ENCODE peak calls at places on chromosome 1, in six cellular contexts. N, X, I, Z, P and V are unnamed samples. For H3K9me3 and H3K4me1, the result is how much of the 10 kb centered on the place peaks cover.

GRCh38 chr1:152718238-152718637 is 10.3 kb downstream of the LCE4A start:
- DNase-seq in N (no peak), X (no peak), I (no peak), Z (no peak), P (no peak), V (no peak)

GRCh38 chr1:163820748-163821147 is 499.0 kb downstream of the NUF2 start:
- DNase-seq in N (peak), X (no peak), I (no peak), Z (no peak), P (no peak), V (no peak)

GRCh38 chr1:52192436-52192835 is 50.5 kb downstream of the ZFYVE9 start:
- DNase-seq in N (peak), X (no peak), I (no peak), Z (no peak), P (no peak), V (no peak)

GRCh38 chr1:173341307-173341706 is 134.2 kb upstream of the TNFSF4 start:
- DNase-seq in N (peak), X (peak), I (no peak), Z (peak), P (no peak), V (no peak)

GRCh38 chr1:158509471-158510161 is 37.6 kb downstream of the OR10R2 start:
- DNase-seq in N (peak), X (no peak), I (peak), Z (peak), P (no peak), V (no peak)

GRCh38 chr1:226223786-226224244 is 351 bp downstream of the MIXL1 start:
- DNase-seq in N (peak), X (peak), I (peak), Z (no peak), P (peak), V (peak)

GRCh38 chr1:54172614-54173312 is 20.0 kb upstream of the CDCP2 start:
- DNase-seq in N (no peak), X (peak), I (no peak), Z (no peak), P (no peak), V (no peak)

GRCh38 chr1:57949168-57949567 is 525.3 kb upstream of the DAB1 start:
- DNase-seq in N (no peak), X (no peak), I (no peak), Z (no peak), P (no peak), V (no peak)

GRCh38 chr1:53410100-53410541 is 49.1 kb upstream of the DMRTB1 start:
- DNase-seq in N (peak), X (no peak), I (no peak), Z (no peak), P (no peak), V (peak)

GRCh38 chr1:165960881-165961280 is 133.5 kb downstream of the UCK2 start:
- DNase-seq in N (no peak), X (no peak), I (no peak), Z (no peak), P (no peak), V (no peak)

GRCh38 chr1:227661495-227661894 is 73.6 kb downstream of the JMJD4 start:
- DNase-seq in N (no peak), X (no peak), I (no peak), Z (no peak), P (no peak), V (peak)

GRCh38 chr1:227662933-227663332 is 72.2 kb downstream of the JMJD4 start:
- DNase-seq in N (no peak), X (no peak), I (no peak), Z (no peak), P (no peak), V (no peak)

DNA sequence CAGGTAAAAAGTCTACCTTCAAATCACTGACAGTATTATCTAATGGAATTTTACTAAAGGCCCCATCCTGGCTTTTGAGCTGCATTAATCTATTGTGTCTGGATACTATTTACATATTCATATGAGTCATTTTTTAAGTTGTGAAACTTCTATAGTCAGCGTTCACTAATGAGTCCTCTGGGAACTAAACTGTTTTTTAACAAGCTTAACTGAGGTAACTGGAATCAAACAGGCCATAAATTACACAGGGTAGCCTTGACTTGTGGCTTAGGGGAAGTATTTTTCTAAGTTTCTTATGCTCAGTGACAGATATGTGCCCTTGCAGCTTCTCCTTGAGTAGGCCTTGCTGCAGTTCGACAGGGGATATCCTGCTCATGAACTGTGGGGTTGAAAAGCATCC is 68.8 kb downstream of the JMJD4 start:
- DNase-seq in N (peak), X (no peak), I (no peak), Z (no peak), P (no peak), V (no peak)
- H3K9me3 ChIP-seq in N (under half), X (under half), I (under half), Z (half or more), P (half or more), V (half or more)

DNA sequence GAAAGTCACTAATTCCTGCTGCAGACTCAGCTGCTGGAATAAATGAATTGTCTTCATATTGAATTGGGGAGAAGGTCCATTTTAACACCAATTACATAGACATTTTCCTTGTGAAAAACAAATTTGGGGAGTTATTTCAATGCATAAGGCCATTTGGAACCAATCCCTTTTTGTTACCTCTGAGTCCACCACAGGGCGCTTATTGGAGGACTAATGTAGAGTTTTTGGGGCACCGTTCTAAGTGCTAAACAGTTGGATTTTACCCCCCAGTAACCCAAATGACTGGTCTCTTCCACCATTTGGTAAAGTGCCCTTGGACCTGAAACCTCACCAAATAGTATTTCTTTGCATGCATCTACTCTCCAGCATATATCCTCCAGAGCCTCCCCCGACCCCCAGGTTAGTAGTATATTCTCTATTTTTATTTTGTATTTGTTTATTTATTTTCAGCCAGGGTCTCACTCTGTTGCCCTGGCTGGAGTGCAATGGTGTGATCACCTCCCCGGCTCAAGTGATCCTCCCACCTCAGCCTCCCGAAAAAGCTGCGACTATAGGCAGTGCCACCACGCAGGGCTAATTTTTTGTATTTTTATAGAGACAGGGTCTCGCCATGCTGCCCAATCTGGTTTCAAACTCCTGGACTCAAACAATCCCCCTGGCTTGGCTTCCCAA is 1.6 kb downstream of the PRUNE1 start:
- DNase-seq in N (no peak), X (no peak), I (no peak), Z (no peak), P (no peak), V (no peak)
- H3K4me1 ChIP-seq in N (under half), X (under half), I (half or more), Z (half or more), P (under half), V (under half)

GRCh38 chr1:248704556-248704955 is 2.0 kb upstream of the OR14I1 start:
- DNase-seq in N (no peak), X (no peak), I (no peak), Z (no peak), P (no peak), V (no peak)

GRCh38 chr1:248703674-248704073 is 1.1 kb upstream of the OR14I1 start:
- DNase-seq in N (peak), X (no peak), I (no peak), Z (no peak), P (no peak), V (no peak)

GRCh38 chr1:248697907-248698306 is 4.7 kb downstream of the OR14I1 start:
- DNase-seq in N (no peak), X (no peak), I (no peak), Z (no peak), P (no peak), V (no peak)

GRCh38 chr1:248699099-248699498 is 3.5 kb downstream of the OR14I1 start:
- DNase-seq in N (no peak), X (no peak), I (no peak), Z (no peak), P (no peak), V (no peak)

DNA sequence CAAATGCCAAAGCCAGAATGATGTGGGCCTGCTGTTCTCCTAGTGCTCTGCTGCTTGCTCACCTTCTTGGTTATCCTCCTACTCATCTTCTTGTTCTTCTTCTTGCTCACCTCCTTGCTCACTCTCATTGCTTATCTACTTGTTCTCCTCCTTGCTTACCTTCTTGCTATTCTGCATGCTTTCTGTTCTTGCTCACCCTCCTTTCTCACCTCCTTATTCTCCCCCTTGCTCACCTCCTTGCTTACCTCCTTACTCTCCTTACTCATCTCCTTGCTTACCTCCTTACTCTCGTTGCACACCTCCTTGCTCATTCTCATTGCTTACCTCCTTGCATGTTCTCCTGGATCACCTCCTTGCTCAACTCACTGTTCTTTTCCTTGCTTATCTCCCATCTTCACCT is at the start of gene OR14I1:
- DNase-seq in N (no peak), X (no peak), I (no peak), Z (no peak), P (no peak), V (no peak)
- H3K9me3 ChIP-seq in N (under half), X (under half), I (under half), Z (under half), P (under half), V (half or more)

DNA sequence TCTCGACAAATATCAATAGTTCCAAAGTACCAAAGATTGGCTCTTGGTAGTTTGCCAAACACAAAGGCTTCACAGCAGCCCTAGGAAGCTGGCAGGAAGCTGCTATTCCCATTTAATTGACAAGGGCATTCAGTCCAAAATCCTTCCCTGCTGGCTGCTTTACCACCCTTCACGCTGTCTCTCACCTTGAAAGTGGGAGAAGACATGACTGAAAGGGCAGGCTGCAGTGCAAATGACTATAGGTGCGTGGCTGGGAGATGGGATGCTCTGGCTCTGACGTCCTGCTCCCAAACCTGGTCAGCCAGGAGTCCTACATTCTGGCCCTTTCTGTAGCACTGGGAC is 3.8 kb upstream of the CSF1 start:
- DNase-seq in N (no peak), X (peak), I (no peak), Z (no peak), P (no peak), V (peak)
- H3K4me1 ChIP-seq in N (under half), X (under half), I (under half), Z (under half), P (under half), V (under half)

GRCh38 chr1:2886631-2887030 is 85.1 kb upstream of the TTC34 start:
- DNase-seq in N (no peak), X (no peak), I (no peak), Z (no peak), P (no peak), V (no peak)
- H3K9me3 ChIP-seq in N (under half), X (under half), I (under half), Z (under half), P (under half), V (under half)

GRCh38 chr1:156742801-156743200 is 1.9 kb upstream of the MRPL24 start:
- DNase-seq in N (no peak), X (no peak), I (no peak), Z (no peak), P (no peak), V (no peak)
- H3K4me1 ChIP-seq in N (under half), X (under half), I (under half), Z (under half), P (under half), V (under half)

GRCh38 chr1:48943826-48944225 is 167.1 kb upstream of the BEND5 start:
- DNase-seq in N (peak), X (no peak), I (no peak), Z (no peak), P (no peak), V (no peak)
- H3K9me3 ChIP-seq in N (under half), X (under half), I (under half), Z (under half), P (under half), V (under half)

GRCh38 chr1:19449454-19450228 is 35.7 kb downstream of the CAPZB start:
- DNase-seq in N (no peak), X (no peak), I (no peak), Z (no peak), P (no peak), V (peak)
- H3K4me1 ChIP-seq in N (half or more), X (half or more), I (half or more), Z (half or more), P (half or more), V (under half)

DNA sequence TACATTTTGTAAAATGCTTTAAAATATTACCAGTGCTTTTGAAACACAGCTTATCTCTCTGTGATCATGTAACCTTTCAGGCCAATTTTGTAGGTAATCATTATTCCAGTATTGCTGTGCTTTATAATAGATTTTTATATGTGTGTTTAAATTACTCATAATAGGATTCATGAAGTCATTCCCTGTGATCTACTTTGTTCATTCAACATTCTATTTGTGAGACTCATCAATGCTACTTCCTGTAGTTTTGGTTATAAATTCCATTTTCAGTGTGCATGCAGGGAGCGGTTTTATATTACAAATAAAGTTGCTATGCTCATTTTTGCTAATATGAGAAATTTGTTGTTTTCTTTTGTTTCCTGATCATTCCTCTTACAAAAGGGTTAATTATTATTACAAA is 4.1 kb upstream of the OR2M5 start:
- DNase-seq in N (no peak), X (no peak), I (no peak), Z (no peak), P (no peak), V (no peak)
- H3K9me3 ChIP-seq in N (under half), X (under half), I (under half), Z (under half), P (under half), V (half or more)